ENCODE peak calls at places on chromosome 21, in six cellular contexts. N, W, V, B, X and S are unnamed samples.
A peak's percentile ranks its signal among the peaks of the same experiment; 100 is the strongest.

GRCh38 chr21:45767071-45768006 is 123.8 kb downstream of the PCBP3 start:
- DNase-seq in B (no peak), X (no peak), V (no peak), N (no peak), W (no peak), S (no peak)

GRCh38 chr21:45592626-45593134 is 50.4 kb upstream of the SLC19A1 start:
- DNase-seq in N (no peak), X (no peak), V (no peak), W (no peak), B (no peak), S (no peak)

GRCh38 chr21:25567472-25567871 is 39.8 kb downstream of the MRPL39 start:
- DNase-seq in V (no peak), X (peak; percentile 2), N (no peak), B (no peak), W (no peak), S (no peak)

GRCh38 chr21:25254491-25255174 is 352.6 kb downstream of the MRPL39 start:
- DNase-seq in N (no peak), V (no peak), X (no peak), B (no peak), W (no peak), S (no peak)

GRCh38 chr21:16420086-16420724 is 690.4 kb downstream of the USP25 start:
- DNase-seq in W (peak; percentile 62), N (peak; percentile 47), V (peak; percentile 31), X (peak; percentile 89), B (peak; percentile 38), S (peak; percentile 64)

GRCh38 chr21:45534591-45535331 is 7.5 kb downstream of the SLC19A1 start:
- DNase-seq in N (peak; percentile 90), B (peak; percentile 82), V (no peak), X (peak; percentile 42), W (no peak), S (peak; percentile 77)

GRCh38 chr21:29938968-29939858 is 583 bp downstream of the GRIK1 start:
- DNase-seq in B (no peak), X (no peak), V (no peak), W (no peak), N (peak; percentile 26), S (no peak)

GRCh38 chr21:45330075-45330781 is 42.5 kb upstream of the POFUT2 start:
- DNase-seq in W (peak; percentile 29), X (no peak), N (no peak), B (peak; percentile 12), V (peak; percentile 67), S (no peak)

GRCh38 chr21:28959367-28960099 is 33.1 kb downstream of the LTN1 start:
- DNase-seq in V (no peak), B (no peak), W (peak; percentile 39), N (no peak), X (peak; percentile 28), S (no peak)

GRCh38 chr21:46116189-46116845 is 18.4 kb downstream of the COL6A2 start:
- DNase-seq in B (peak; percentile 8), N (no peak), X (no peak), V (no peak), W (no peak), S (peak; percentile 3)

GRCh38 chr21:37001446-37001845 is 5.1 kb upstream of the RIPPLY3 start:
- DNase-seq in B (no peak), W (no peak), X (no peak), N (no peak), V (no peak), S (no peak)

DNA sequence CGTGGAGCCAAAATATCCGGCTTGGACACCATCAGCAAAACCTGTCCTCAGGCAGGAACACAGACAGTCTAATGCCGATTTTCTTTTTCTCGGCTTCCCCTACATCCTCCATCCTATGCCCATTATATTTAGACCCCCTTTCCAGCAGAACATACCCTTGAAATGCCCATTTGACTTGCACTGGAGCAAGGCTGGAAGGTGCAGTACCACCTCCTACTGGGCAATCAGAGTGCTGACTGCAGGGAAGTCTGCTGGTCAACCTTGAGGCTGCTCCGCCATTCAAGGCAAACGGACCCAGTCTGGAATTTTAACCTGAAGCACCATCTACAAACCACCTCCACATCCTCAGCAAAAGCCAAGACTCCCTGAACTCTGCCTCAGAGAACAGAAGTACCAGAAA is 79.5 kb downstream of the TIAM1 start:
- DNase-seq in V (no peak), B (no peak), N (no peak), W (no peak), X (no peak), S (no peak)
- TF ChIP-seq CTCF in V (no peak), B (no peak), N (no peak), W (peak; percentile 2), X (no peak), S (no peak)

GRCh38 chr21:33972539-33972938 is 56.9 kb upstream of the ATP5PO start:
- DNase-seq in V (no peak), B (no peak), W (no peak), N (no peak), X (no peak), S (no peak)
- H3K4me1 ChIP-seq in V (peaks cover 17% of the 10 kb centered on the region), B (peaks cover 52% of the 10 kb centered on the region), W (peaks cover 56% of the 10 kb centered on the region), N (peaks cover 70% of the 10 kb centered on the region), X (peaks cover 36% of the 10 kb centered on the region), S (peaks cover 54% of the 10 kb centered on the region)

GRCh38 chr21:41713495-41714281 is 53.2 kb downstream of the RIPK4 start:
- DNase-seq in W (no peak), B (no peak), X (no peak), N (no peak), V (no peak), S (no peak)

GRCh38 chr21:41712730-41713129 is 54.1 kb downstream of the RIPK4 start:
- DNase-seq in V (no peak), N (no peak), X (no peak), B (no peak), W (no peak), S (no peak)

GRCh38 chr21:41716756-41717155 is 50.1 kb downstream of the RIPK4 start:
- DNase-seq in W (no peak), V (no peak), B (no peak), X (no peak), N (no peak), S (no peak)

GRCh38 chr21:41717573-41718330 is 49.1 kb downstream of the RIPK4 start:
- DNase-seq in X (no peak), B (no peak), N (no peak), W (no peak), V (no peak), S (no peak)

GRCh38 chr21:41715649-41716321 is 51.1 kb downstream of the RIPK4 start:
- DNase-seq in V (peak; percentile 95), W (peak; percentile 98), X (no peak), N (peak; percentile 49), B (no peak), S (no peak)
- H3K27ac ChIP-seq in V (peak overlapping the region; percentile 93), W (peak overlapping the region; percentile 88), X (no peak overlapping the region), N (peak overlapping the region; percentile 78), B (no peak overlapping the region), S (no peak overlapping the region)

DNA sequence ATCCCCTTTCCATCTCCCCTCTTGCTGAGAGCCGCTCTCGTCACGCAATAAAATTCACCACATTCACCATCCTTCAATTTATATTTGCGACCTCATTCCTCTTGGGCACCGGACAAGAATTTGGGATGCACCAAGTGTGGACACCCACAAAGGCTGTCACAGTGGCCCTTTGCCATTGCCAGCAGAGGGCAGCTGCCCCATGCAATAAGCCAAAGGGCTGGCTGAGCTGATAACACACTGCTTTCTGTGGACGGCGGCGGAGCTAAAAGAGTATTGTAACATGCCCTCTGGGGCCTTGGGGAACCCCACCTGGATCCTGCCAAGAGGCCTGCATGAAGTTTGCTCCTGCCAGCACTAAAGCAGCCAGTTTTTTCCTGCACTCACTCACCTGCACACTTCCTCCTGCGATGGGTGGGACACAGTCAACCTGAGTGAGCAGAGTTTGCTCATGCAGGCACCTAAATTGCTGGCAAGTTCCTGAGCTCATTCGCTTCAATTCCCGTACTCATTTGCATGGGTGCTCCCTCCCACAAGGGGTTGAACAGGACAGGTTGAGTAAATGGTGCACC is 792.3 kb upstream of the ADAMTS5 start:
- DNase-seq in B (peak; percentile 17), X (no peak), N (no peak), W (no peak), V (peak; percentile 27), S (peak; percentile 27)
- TF ChIP-seq CTCF in B (peak; percentile 69), X (no peak), N (peak; percentile 24), W (peak; percentile 61), V (peak; percentile 40), S (peak; percentile 54)

DNA sequence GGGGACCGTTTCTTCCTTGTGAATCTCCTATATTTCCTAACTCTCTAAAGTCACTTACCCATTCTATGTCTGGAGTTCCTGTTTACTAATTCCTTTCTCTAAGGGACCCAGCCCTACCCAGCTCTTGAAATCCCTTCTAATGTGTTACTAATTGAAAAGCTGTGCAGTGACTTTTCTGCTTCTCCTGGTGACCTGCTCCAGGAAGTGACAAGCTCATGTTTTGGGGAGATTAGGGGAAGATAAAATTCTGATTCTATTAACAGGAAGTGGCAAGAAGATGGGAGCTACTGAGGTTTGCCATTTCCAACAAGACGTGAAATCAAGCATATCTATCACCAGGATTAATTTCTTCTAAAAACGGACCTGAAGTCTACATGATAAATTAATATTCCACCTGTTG is 4.1 kb upstream of the SAMSN1 start:
- DNase-seq in B (no peak), X (peak; percentile 28), N (no peak), V (no peak), W (no peak), S (no peak)
- H3K4me1 ChIP-seq in B (no peaks in the 10 kb centered on the region), X (peaks cover 27% of the 10 kb centered on the region), N (no peaks in the 10 kb centered on the region), V (no peaks in the 10 kb centered on the region), W (no peaks in the 10 kb centered on the region), S (no peaks in the 10 kb centered on the region)